ENCODE peak calls at places on chromosome 7, in nine cellular contexts. J is NB4, F is suprapubic skin, R is A549, O is heart right ventricle, B is AG09309, Z is pancreas, Q is upper lobe of right lung, T is fibroblast of mammary gland. U is an unnamed sample.

GRCh38 chr7:148697950-148698396 is 730 bp upstream of the CUL1 start:
- DNase-seq in J (no peak), R (no peak), Q (no peak), T (no peak), B (no peak), O (no peak), Z (no peak), F (no peak), U (peak; percentile 23)

GRCh38 chr7:7861211-7861633 is 107.4 kb upstream of the GLCCI1 start:
- DNase-seq in J (no peak), T (peak; percentile 91), B (peak; percentile 23), Z (peak; percentile 6), R (peak; percentile 2), Q (no peak), O (no peak), F (no peak), U (peak; percentile 60)

GRCh38 chr7:33775790-33776189 is 129.5 kb upstream of the BMPER start:
- DNase-seq in R (no peak), Q (no peak), O (no peak), T (no peak), Z (no peak), F (no peak), J (no peak), B (no peak), U (no peak)

GRCh38 chr7:922334-923107 is 32.0 kb downstream of the ADAP1 start:
- DNase-seq in J (peak; percentile 82), Q (peak; percentile 63), Z (no peak), R (no peak), O (no peak), T (no peak), F (peak; percentile 72), B (no peak), U (no peak)

GRCh38 chr7:113013761-113014449 is 72.7 kb downstream of the GPR85 start:
- DNase-seq in B (no peak), F (no peak), Q (no peak), O (no peak), R (no peak), T (peak; percentile 3), J (no peak), Z (no peak), U (no peak)

GRCh38 chr7:24129597-24129996 is 154.4 kb upstream of the NPY start:
- DNase-seq in F (no peak), R (no peak), Q (no peak), B (peak; percentile 8), O (no peak), Z (no peak), T (peak; percentile 64), J (no peak), U (no peak)

GRCh38 chr7:55021053-55021452 is 2.2 kb downstream of the EGFR start:
- DNase-seq in J (no peak), Z (no peak), R (no peak), F (no peak), T (no peak), Q (no peak), B (no peak), O (no peak), U (no peak)

GRCh38 chr7:15845868-15846267 is 159.4 kb upstream of the MEOX2 start:
- DNase-seq in T (no peak), J (no peak), Z (no peak), Q (no peak), F (no peak), B (no peak), O (no peak), R (no peak), U (no peak)

GRCh38 chr7:135743907-135744789 is 4.5 kb downstream of the FAM180A start:
- DNase-seq in T (peak; percentile 85), B (peak; percentile 42), Q (no peak), J (no peak), R (no peak), F (no peak), O (no peak), Z (no peak), U (peak; percentile 89)

GRCh38 chr7:108284349-108285017 is 154.3 kb upstream of the LAMB4 start:
- DNase-seq in B (no peak), J (peak; percentile 12), Q (no peak), T (no peak), R (no peak), F (no peak), Z (no peak), O (no peak), U (no peak)

GRCh38 chr7:33726582-33726981 is 178.8 kb upstream of the BMPER start:
- DNase-seq in Q (no peak), J (no peak), O (no peak), R (no peak), F (no peak), Z (no peak), T (no peak), B (no peak), U (no peak)

GRCh38 chr7:33107136-33108066 is 1.8 kb downstream of the RP9 start:
- DNase-seq in J (peak; percentile 58), Q (no peak), B (no peak), T (peak; percentile 56), R (peak; percentile 18), O (no peak), F (no peak), Z (peak; percentile 11), U (peak; percentile 66)

GRCh38 chr7:129389829-129390228 is 44.4 kb upstream of the STRIP2 start:
- DNase-seq in J (no peak), B (no peak), T (no peak), O (no peak), Z (no peak), R (no peak), F (no peak), Q (no peak), U (no peak)

GRCh38 chr7:112571852-112572607 is 91.2 kb downstream of the LSMEM1 start:
- DNase-seq in B (no peak), O (no peak), F (no peak), Z (no peak), R (no peak), J (peak; percentile 14), T (no peak), Q (no peak), U (no peak)

DNA sequence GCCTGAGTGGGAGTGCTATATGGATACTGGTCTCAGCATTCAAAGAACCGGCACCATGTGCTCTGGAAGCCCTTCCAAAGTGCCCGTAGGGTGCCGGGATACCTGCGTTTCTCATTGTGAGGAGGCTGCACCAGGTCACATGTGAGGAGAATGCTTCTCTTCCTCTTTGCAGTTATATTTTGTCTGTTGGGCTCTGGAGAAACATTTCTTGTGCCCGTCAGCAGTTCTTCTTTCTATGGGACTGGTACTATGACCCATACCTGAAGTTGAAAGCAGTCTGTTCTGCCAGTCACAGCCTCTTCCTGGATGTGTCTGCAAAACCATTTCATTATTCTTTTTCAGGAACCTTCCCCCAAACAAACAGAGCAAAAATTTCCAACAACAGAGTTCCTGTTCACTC is 465.0 kb downstream of the SUGCT start:
- DNase-seq in F (no peak), R (no peak), Z (no peak), B (no peak), T (no peak), Q (no peak), J (no peak), O (no peak), U (no peak)
- H3K4me3 ChIP-seq in F (no peak overlapping the region), R (no peak overlapping the region), Z (no peak overlapping the region), B (no peak overlapping the region), T (no peak overlapping the region), Q (no peak overlapping the region), J (no peak overlapping the region), O (no peak overlapping the region), U (no peak overlapping the region)

GRCh38 chr7:95476072-95476845 is 9.5 kb upstream of the ASB4 start:
- DNase-seq in F (no peak), J (no peak), B (no peak), T (no peak), R (no peak), Z (no peak), O (no peak), Q (no peak), U (no peak)

GRCh38 chr7:95476904-95477594 is 8.7 kb upstream of the ASB4 start:
- DNase-seq in F (no peak), O (no peak), T (peak; percentile 76), R (peak; percentile 60), B (no peak), Z (peak; percentile 49), J (peak; percentile 76), Q (no peak), U (peak; percentile 82)

GRCh38 chr7:95481768-95482167 is 4.0 kb upstream of the ASB4 start:
- DNase-seq in J (no peak), R (no peak), B (no peak), Z (no peak), O (no peak), Q (no peak), T (no peak), F (no peak), U (no peak)

GRCh38 chr7:95479992-95480624 is 5.6 kb upstream of the ASB4 start:
- DNase-seq in B (no peak), J (no peak), F (no peak), Q (no peak), T (no peak), R (no peak), O (no peak), Z (no peak), U (no peak)

GRCh38 chr7:95478139-95479037 is 7.4 kb upstream of the ASB4 start:
- DNase-seq in Q (no peak), Z (peak; percentile 26), T (peak; percentile 33), F (no peak), B (no peak), O (no peak), J (peak; percentile 35), R (peak; percentile 60), U (peak; percentile 50)
- TF ChIP-seq CTCF in Q (peak; percentile 48), Z (no peak), T (peak; percentile 19), F (no peak), B (peak; percentile 53), O (peak; percentile 45), J (no peak), R (peak; percentile 85), U (peak; percentile 48)

DNA sequence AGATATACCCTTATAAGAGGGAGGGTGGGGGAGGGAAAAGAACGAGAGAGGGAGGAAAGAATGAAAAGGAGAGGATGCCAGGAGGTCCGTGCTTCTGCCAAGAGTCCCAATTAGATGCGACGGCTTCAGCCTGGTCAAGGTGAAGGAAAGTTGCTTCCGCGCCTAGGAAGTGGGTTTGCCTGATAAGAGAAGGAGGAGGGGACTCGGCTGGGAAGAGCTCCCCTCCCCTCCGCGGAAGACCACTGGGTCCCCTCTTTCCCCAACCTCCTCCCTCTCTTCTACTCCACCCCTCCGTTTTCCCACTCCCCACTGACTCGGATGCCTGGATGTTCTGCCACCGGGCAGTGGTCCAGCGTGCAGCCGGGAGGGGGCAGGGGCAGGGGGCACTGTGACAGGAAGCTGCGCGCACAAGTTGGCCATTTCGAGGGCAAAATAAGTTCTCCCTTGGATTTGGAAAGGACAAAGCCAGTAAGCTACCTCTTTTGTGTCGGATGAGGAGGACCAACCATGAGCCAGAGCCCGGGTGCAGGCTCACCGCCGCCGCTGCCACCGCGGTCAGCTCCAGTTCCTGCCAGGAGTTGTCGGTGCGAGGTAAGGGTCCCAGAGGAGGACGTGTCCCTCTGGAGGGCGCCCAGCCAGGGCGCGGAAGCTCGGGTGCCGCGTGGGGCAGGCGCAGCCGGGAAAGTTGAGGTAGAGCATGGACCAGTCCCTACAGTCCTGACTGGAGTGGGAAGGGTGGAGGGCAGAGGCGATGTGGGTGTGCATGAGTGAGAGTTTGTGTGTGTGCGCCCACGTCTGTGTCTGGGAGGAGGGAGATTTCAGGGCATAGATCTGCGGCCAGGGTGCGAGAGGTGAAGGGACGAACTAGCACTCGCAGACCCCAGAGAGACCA is 819 bp downstream of the GRM3 start:
- DNase-seq in Z (no peak), Q (peak; percentile 64), R (no peak), O (no peak), T (no peak), B (no peak), F (no peak), J (no peak), U (no peak)
- H3K4me3 ChIP-seq in Z (no peak overlapping the region), Q (peak overlapping the region; percentile 9), R (no peak overlapping the region), O (peak overlapping the region; percentile 27), T (no peak overlapping the region), B (no peak overlapping the region), F (peak overlapping the region; percentile 18), J (no peak overlapping the region), U (no peak overlapping the region)

GRCh38 chr7:45902820-45903219 is 14.5 kb downstream of the IGFBP1 start:
- DNase-seq in T (no peak), B (no peak), F (no peak), J (no peak), R (no peak), Q (no peak), Z (no peak), O (no peak), U (no peak)
- TF ChIP-seq CTCF in T (peak; percentile 18), B (no peak), F (no peak), J (no peak), R (no peak), Q (no peak), Z (no peak), O (no peak), U (peak; percentile 6)